ENCODE peak calls at places on chromosomes 6 and 20, in six cellular contexts. R is A549, U is GM12878, C is IMR-90, Z is SK-N-SH, S is HepG2. X is an unnamed sample.

GRCh38 chr6:35543459-35544193 is 30.9 kb upstream of the TULP1 start:
- DNase-seq in S (no peak), R (no peak), U (no peak), C (no peak), Z (no peak), X (no peak)

GRCh38 chr6:44047179-44047546 is 80.1 kb downstream of the MRPL14 start:
- DNase-seq in Z (no peak), U (no peak), C (peak; percentile 37), S (no peak), R (no peak), X (no peak)

GRCh38 chr20:47305667-47306066 is 50.8 kb downstream of the ZMYND8 start:
- DNase-seq in C (peak; percentile 67), S (no peak), U (no peak), Z (no peak), R (peak; percentile 87), X (no peak)

GRCh38 chr6:42075159-42075838 is 25.0 kb downstream of the TAF8 start:
- DNase-seq in C (peak; percentile 69), S (peak; percentile 69), R (peak; percentile 62), Z (peak; percentile 78), U (no peak), X (peak; percentile 70)

GRCh38 chr6:130560231-130560630 is 194.4 kb downstream of the TMEM200A start:
- DNase-seq in C (peak; percentile 29), Z (no peak), S (no peak), R (no peak), U (no peak), X (no peak)

GRCh38 chr20:5570031-5570430 is 180.2 kb upstream of the SHLD1 start:
- DNase-seq in R (no peak), C (no peak), Z (no peak), S (no peak), U (no peak), X (no peak)

GRCh38 chr6:3456794-3457709 is at the start of gene SLC22A23:
- DNase-seq in C (no peak), Z (peak; percentile 93), R (peak; percentile 71), S (peak; percentile 56), U (no peak), X (peak; percentile 98)

GRCh38 chr20:17688965-17689364 is 6.9 kb upstream of the RRBP1 start:
- DNase-seq in U (no peak), R (no peak), Z (no peak), S (no peak), C (peak; percentile 73), X (no peak)

GRCh38 chr6:35093783-35094182 is 47.4 kb downstream of the TCP11 start:
- DNase-seq in U (no peak), Z (peak; percentile 4), S (no peak), R (no peak), C (no peak), X (no peak)

GRCh38 chr6:22145823-22146379 is 150.9 kb downstream of the PRL start:
- DNase-seq in S (no peak), R (peak; percentile 13), Z (peak; percentile 75), C (peak; percentile 78), U (no peak), X (no peak)

GRCh38 chr6:140366991-140367390 is 992.5 kb upstream of the CITED2 start:
- DNase-seq in U (no peak), C (peak; percentile 95), Z (no peak), S (no peak), R (no peak), X (no peak)

DNA sequence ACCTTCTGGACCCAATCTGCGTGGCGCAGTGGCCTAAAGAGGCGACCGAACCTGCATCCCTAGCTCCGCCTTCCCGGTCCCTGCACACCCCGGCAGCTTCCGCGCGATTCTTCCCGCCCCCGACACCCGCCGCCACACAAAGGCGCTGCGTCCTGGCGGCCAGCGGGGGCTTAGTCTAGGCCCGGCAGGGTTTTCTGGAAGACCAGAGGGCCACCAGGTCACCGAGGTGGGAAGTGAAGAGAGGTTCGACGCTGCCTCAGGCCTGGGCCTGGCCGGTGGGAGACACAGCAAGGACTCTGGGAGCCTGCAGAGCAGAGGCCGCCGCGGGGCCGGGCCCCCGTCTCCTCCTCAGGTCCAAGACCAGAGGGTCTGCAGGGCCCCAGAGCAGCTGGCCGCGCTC is 154.9 kb downstream of the OR2B2 start:
- DNase-seq in C (no peak), U (no peak), R (no peak), S (no peak), Z (no peak), X (peak; percentile 43)
- TF ChIP-seq USF2 in C (no peak), U (no peak), R (no peak), S (no peak), Z (no peak), X (no peak)

DNA sequence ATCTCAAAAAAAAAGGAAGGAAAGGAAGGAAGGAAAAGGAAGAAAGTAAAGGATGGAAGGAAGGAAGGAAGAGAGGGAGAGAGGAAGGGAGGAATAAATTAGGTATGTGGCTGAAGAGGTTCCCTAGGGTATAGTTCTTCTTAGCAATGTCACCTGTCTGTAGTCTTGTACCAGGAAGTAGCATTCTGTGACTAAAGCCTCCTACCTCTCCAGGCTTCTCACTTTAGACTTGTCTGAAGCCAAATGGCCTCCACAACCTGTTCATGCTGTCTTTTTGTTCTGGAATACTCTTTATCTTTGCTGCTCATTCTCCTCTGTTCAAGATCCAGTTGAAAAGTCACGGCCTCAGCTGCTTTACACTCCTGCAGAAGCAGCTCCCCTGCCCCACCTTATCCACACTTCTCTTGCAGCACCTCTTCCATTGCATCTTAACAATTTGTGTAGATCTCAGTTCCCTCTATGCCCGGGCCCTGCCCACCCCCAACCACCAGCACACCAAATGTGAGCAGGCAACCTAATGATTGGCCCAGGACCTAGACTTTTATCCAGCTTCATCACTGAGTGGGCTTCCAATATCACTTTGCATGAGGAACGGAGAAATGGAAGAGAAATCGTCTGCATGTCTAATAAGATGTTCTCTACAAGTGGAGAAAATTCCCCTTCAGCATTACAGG is 19.1 kb downstream of the GCNT2 start:
- DNase-seq in R (no peak), U (no peak), Z (no peak), S (no peak), C (no peak), X (no peak)
- TF ChIP-seq SMC3 in R (no peak), U (no peak), Z (no peak), S (no peak), C (no peak), X (no peak)

DNA sequence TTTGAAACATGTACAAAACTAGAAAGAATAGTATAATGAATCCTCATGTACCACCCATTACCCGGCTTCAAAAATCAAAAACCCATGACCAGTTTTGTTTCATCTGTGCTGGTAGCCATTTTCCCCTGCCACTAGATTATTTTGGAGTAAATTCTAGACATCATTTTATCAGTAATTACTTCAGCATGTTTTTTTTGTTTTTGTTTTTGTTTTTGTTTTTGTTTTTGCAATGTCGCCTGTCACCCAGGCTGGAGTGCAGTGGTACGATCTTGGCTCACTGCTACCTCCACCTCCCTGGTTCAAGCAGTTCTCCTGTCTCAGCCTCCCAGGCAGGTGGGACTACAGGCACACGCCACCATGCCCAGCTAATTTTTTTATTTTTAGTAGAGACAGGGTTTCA is 8.0 kb upstream of the PKIG start:
- DNase-seq in S (no peak), R (no peak), U (no peak), C (no peak), Z (no peak), X (no peak)
- H3K27ac ChIP-seq in S (no peak overlapping the region), R (no peak overlapping the region), U (no peak overlapping the region), C (no peak overlapping the region), Z (peak overlapping the region; percentile 97), X (no peak overlapping the region)

GRCh38 chr6:119720160-119720559 is 370.6 kb upstream of the MAN1A1 start:
- DNase-seq in C (peak; percentile 1), Z (no peak), S (peak; percentile 13), U (no peak), R (peak; percentile 2), X (peak; percentile 55)
- TF ChIP-seq USF2 in C (no peak), Z (no peak), S (no peak), U (no peak), R (no peak), X (no peak)

DNA sequence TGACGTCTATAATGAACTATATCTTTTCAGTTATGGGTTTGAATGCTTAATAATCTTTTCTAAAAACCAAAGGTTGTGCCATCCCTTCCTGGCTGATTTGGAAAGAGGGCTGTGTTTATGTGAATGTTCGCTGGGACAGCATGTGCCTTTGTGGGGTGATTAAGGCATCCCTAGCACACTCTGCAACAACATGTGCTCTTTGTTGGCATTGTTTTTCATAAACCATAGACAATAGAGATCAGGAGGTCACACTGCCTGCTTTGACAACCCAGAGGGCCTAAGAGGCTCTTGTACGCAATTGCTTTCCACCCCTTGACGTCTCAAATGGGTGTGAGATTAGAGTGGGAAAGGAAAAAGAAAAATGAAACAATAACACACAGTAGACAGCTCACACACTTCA is 116.0 kb downstream of the LRRC1 start:
- DNase-seq in Z (no peak), C (no peak), S (no peak), R (no peak), U (no peak), X (no peak)
- TF ChIP-seq SMC3 in Z (no peak), C (no peak), S (no peak), R (no peak), U (no peak), X (no peak)